ENCODE peak calls at places on chromosome 12, in six cellular contexts. D, S, E, J, K and H are unnamed samples.
A peak's percentile ranks its signal among the peaks of the same experiment; 100 is the strongest.

GRCh38 chr12:10395390-10395998 is 5.7 kb upstream of the KLRK1 start:
- DNase-seq in D (no peak), S (no peak), E (no peak), J (no peak), K (peak; percentile 71), H (no peak)

GRCh38 chr12:2354151-2354991 is 301.6 kb downstream of the CACNA1C start:
- DNase-seq in D (no peak), S (no peak), E (no peak), J (no peak), K (no peak), H (no peak)

GRCh38 chr12:93094988-93095737 is 166.1 kb upstream of the EEA1 start:
- DNase-seq in D (no peak), S (no peak), E (no peak), J (no peak), K (no peak), H (no peak)

GRCh38 chr12:45165284-45165683 is 50.6 kb upstream of the ANO6 start:
- DNase-seq in D (no peak), S (no peak), E (no peak), J (no peak), K (no peak), H (no peak)

GRCh38 chr12:30993766-30994165 is 67.2 kb downstream of the TSPAN11 start:
- DNase-seq in D (no peak), S (no peak), E (no peak), J (no peak), K (no peak), H (no peak)

GRCh38 chr12:40144023-40144422 is 38.1 kb upstream of the SLC2A13 start:
- DNase-seq in D (no peak), S (peak; percentile 17), E (no peak), J (no peak), K (no peak), H (no peak)

GRCh38 chr12:42786400-42786799 is 196.9 kb upstream of the PRICKLE1 start:
- DNase-seq in D (no peak), S (no peak), E (no peak), J (no peak), K (peak; percentile 41), H (no peak)

GRCh38 chr12:81992461-81992860 is 233.3 kb upstream of the PPFIA2 start:
- DNase-seq in D (no peak), S (peak; percentile 17), E (peak; percentile 26), J (no peak), K (no peak), H (no peak)

GRCh38 chr12:110687770-110688169 is 1.1 kb downstream of the HVCN1 start:
- DNase-seq in D (no peak), S (no peak), E (no peak), J (no peak), K (no peak), H (no peak)

GRCh38 chr12:110743571-110744093 is 941 bp upstream of the PPP1CC start:
- DNase-seq in D (peak; percentile 69), S (peak; percentile 41), E (no peak), J (peak; percentile 51), K (no peak), H (no peak)

GRCh38 chr12:19836056-19836455 is 396.8 kb downstream of the AEBP2 start:
- DNase-seq in D (no peak), S (no peak), E (no peak), J (no peak), K (no peak), H (no peak)

GRCh38 chr12:95117178-95117599 is 43.8 kb upstream of the NR2C1 start:
- DNase-seq in D (no peak), S (peak; percentile 87), E (peak; percentile 67), J (no peak), K (peak; percentile 75), H (no peak)

GRCh38 chr12:93514853-93515252 is 47.5 kb downstream of the MRPL42 start:
- DNase-seq in D (no peak), S (no peak), E (no peak), J (no peak), K (peak; percentile 91), H (no peak)

GRCh38 chr12:109236257-109236656 is 72.8 kb downstream of the FOXN4 start:
- DNase-seq in D (no peak), S (no peak), E (no peak), J (no peak), K (no peak), H (no peak)
- H3K27ac ChIP-seq in D (no peak overlapping the region), S (no peak overlapping the region), E (no peak overlapping the region), J (no peak overlapping the region), K (no peak overlapping the region), H (no peak overlapping the region)

DNA sequence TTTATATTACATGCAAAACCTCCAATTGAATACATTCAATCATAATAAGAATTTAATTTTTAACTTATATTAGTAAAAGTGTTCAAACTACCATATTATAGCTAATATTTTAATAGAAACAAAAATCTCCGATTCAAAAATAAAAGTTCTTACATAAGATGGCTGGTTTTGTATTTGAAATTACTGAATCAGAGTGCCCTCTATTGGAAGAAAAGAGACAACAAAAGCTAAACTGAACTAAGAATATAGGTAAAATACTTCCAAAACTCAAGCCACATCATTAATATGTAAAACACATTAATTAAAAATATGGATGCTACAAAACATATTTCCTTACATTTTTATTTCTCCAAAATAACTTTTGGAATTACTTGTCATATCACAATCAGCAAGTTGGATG is 120.3 kb downstream of the GARIN6 start:
- DNase-seq in D (no peak), S (no peak), E (no peak), J (no peak), K (peak; percentile 11), H (no peak)
- TF ChIP-seq CTCF in D (no peak), S (no peak), E (no peak), J (peak; percentile 48), K (peak; percentile 51), H (no peak)

GRCh38 chr12:903055-903454 is 46.4 kb downstream of the RAD52 start:
- DNase-seq in D (no peak), S (no peak), E (no peak), J (no peak), K (no peak), H (no peak)

GRCh38 chr12:904010-904414 is 45.5 kb downstream of the RAD52 start:
- DNase-seq in D (no peak), S (no peak), E (no peak), J (no peak), K (no peak), H (no peak)

GRCh38 chr12:906077-906585 is 43.4 kb downstream of the RAD52 start:
- DNase-seq in D (no peak), S (no peak), E (no peak), J (no peak), K (no peak), H (no peak)

GRCh38 chr12:902581-902980 is 46.9 kb downstream of the RAD52 start:
- DNase-seq in D (no peak), S (no peak), E (no peak), J (no peak), K (no peak), H (no peak)

GRCh38 chr12:905273-906076 is 44.0 kb downstream of the RAD52 start:
- DNase-seq in D (no peak), S (no peak), E (peak; percentile 13), J (no peak), K (no peak), H (no peak)
- H3K36me3 ChIP-seq in D (peaks cover 95% of the 10 kb centered on the region), S (no peaks in the 10 kb centered on the region), E (peaks cover 51% of the 10 kb centered on the region), J (peaks cover 96% of the 10 kb centered on the region), K (peaks cover 60% of the 10 kb centered on the region), H (peaks cover 100% of the 10 kb centered on the region)

GRCh38 chr12:79164890-79165289 is 300.3 kb downstream of the SYT1 start:
- DNase-seq in D (no peak), S (no peak), E (no peak), J (no peak), K (no peak), H (no peak)
- H3K27ac ChIP-seq in D (no peak overlapping the region), S (no peak overlapping the region), E (no peak overlapping the region), J (no peak overlapping the region), K (no peak overlapping the region), H (no peak overlapping the region)

DNA sequence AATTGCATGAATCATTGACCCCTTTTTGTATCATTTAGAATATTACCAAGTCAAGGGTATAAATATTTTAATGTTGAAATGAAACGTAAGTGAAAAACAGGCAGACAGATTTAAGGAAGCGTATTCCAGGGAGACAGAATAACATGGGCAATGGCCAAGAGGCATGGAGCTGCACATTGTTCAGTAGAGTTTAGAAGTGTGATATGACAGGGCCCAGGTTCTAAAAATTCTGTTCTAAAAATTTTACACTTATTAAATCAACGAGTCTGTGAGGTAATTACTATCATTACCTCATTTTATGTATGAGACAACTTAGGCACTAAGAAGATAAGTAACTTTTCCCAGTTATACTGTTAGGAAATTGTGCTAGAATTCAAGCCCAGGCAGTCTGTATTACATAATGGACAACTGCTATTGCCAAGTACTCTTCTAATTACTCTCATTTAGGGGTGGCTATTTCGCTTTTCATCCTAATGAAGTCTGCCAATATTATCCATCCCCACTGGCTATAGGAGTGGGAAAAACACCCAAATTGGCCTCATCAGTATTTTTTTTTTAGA is 103.2 kb upstream of the NAV3 start:
- DNase-seq in D (no peak), S (no peak), E (no peak), J (no peak), K (no peak), H (no peak)
- TF ChIP-seq CTCF in D (no peak), S (no peak), E (no peak), J (no peak), K (no peak), H (no peak)

DNA sequence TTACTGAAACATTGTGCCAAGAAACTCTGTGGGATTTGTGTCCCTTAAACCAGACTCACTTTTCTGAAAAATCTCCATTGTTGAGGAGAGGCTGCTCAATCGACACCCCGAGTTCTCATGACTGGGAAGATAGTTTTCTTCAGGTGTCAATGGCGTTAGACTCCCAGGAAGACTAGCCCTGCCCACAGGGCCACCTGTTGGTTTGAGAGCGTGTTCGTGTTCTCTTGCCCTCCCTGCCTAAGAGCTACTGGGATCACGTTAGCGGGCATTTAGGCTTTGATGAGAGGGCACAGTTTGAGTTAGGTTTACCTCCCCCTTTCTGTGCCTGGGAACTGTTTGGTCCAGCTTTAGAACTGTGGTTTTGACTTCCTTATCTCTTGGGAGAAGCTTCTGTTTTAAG is 10.7 kb upstream of the UNC119B start:
- DNase-seq in D (no peak), S (no peak), E (no peak), J (no peak), K (no peak), H (no peak)
- H3K36me3 ChIP-seq in D (peaks cover 91% of the 10 kb centered on the region), S (no peaks in the 10 kb centered on the region), E (peaks cover 52% of the 10 kb centered on the region), J (peaks cover 68% of the 10 kb centered on the region), K (peaks cover 58% of the 10 kb centered on the region), H (peaks cover 12% of the 10 kb centered on the region)

GRCh38 chr12:70590051-70590450 is 47.2 kb downstream of the PTPRB start:
- DNase-seq in D (peak; percentile 73), S (peak; percentile 89), E (peak; percentile 54), J (peak; percentile 73), K (peak; percentile 77), H (no peak)

GRCh38 chr12:70590549-70591226 is 46.5 kb downstream of the PTPRB start:
- DNase-seq in D (no peak), S (no peak), E (no peak), J (no peak), K (no peak), H (no peak)

GRCh38 chr12:70598467-70599194 is 38.6 kb downstream of the PTPRB start:
- DNase-seq in D (no peak), S (peak; percentile 16), E (no peak), J (no peak), K (no peak), H (no peak)

GRCh38 chr12:70592664-70593063 is 44.6 kb downstream of the PTPRB start:
- DNase-seq in D (no peak), S (no peak), E (no peak), J (no peak), K (no peak), H (no peak)
- H3K27ac ChIP-seq in D (no peak overlapping the region), S (no peak overlapping the region), E (no peak overlapping the region), J (no peak overlapping the region), K (no peak overlapping the region), H (no peak overlapping the region)

GRCh38 chr12:130266751-130267150 is 70.9 kb upstream of the PIWIL1 start:
- DNase-seq in D (no peak), S (no peak), E (no peak), J (no peak), K (no peak), H (no peak)
- TF ChIP-seq CTCF in D (no peak), S (no peak), E (no peak), J (no peak), K (no peak), H (no peak)